ENCODE peak calls at places on chromosomes 4 and X, in nine cellular contexts. F is CD8-positive, alpha-beta T cell; J is osteocyte; A is GDM1; I is Caki2; S is uterus; X is glutamatergic neuron; K is stimulated activated naive CD4-positive, alpha-beta T cell; Q is T-helper 9 cell. Y is an unnamed sample.

GRCh38 chrX:78658851-78659744 is at the start of gene RTL3:
- DNase-seq in A (no peak), S (no peak), I (no peak), F (no peak), X (no peak), K (no peak), Q (no peak), J (no peak), Y (no peak)

GRCh38 chrX:56503941-56504673 is 59.3 kb upstream of the UBQLN2 start:
- DNase-seq in F (no peak), K (no peak), J (no peak), S (no peak), I (no peak), A (no peak), Q (no peak), X (no peak), Y (no peak)

GRCh38 chrX:70452143-70452733 is 7.6 kb downstream of the DLG3 start:
- DNase-seq in I (peak; percentile 46), A (no peak), F (peak; percentile 28), S (peak; percentile 57), Q (peak; percentile 42), J (no peak), K (no peak), X (peak; percentile 62), Y (peak; percentile 71)

GRCh38 chrX:12975999-12976558 is 1.2 kb downstream of the TMSB4X start:
- DNase-seq in F (no peak), K (no peak), I (peak; percentile 34), S (peak; percentile 48), Q (no peak), X (peak; percentile 49), J (no peak), A (peak; percentile 74), Y (peak; percentile 67)

GRCh38 chr4:78592104-78592783 is 40.7 kb downstream of the ANXA3 start:
- DNase-seq in I (no peak), K (no peak), X (no peak), A (no peak), F (no peak), J (no peak), S (no peak), Q (no peak), Y (no peak)

GRCh38 chr4:5965225-5965624 is 53.0 kb downstream of the C4orf50 start:
- DNase-seq in X (no peak), K (no peak), J (no peak), I (no peak), F (no peak), Q (no peak), A (no peak), S (no peak), Y (no peak)

GRCh38 chr4:88702780-88703179 is 5.2 kb upstream of the NAP1L5 start:
- DNase-seq in S (no peak), A (no peak), I (no peak), F (no peak), K (no peak), J (no peak), Q (no peak), X (no peak), Y (no peak)

GRCh38 chr4:53937918-53938317 is 126.5 kb downstream of the CHIC2 start:
- DNase-seq in A (no peak), Q (no peak), F (no peak), K (no peak), J (no peak), S (peak; percentile 43), I (no peak), X (no peak), Y (no peak)

GRCh38 chrX:21907250-21907649 is 33.3 kb upstream of the SMS start:
- DNase-seq in S (no peak), I (no peak), A (no peak), X (no peak), K (no peak), J (no peak), Q (no peak), F (no peak), Y (no peak)

GRCh38 chrX:138057883-138058282 is 492.0 kb downstream of the ZIC3 start:
- DNase-seq in X (no peak), K (no peak), A (no peak), Q (no peak), I (no peak), S (no peak), J (no peak), F (no peak), Y (no peak)

GRCh38 chr4:164337219-164337944 is 416.5 kb upstream of the SMIM31 start:
- DNase-seq in A (no peak), S (no peak), F (no peak), Q (no peak), X (no peak), I (no peak), K (no peak), J (no peak), Y (no peak)

GRCh38 chr4:31089815-31090214 is 369.6 kb downstream of the PCDH7 start:
- DNase-seq in X (no peak), Q (no peak), A (no peak), S (peak; percentile 15), K (no peak), I (peak; percentile 93), J (no peak), F (no peak), Y (no peak)

GRCh38 chr4:76802546-76803021 is 95.4 kb downstream of the SOWAHB start:
- DNase-seq in A (no peak), K (no peak), S (no peak), F (no peak), J (no peak), X (peak; percentile 26), Q (no peak), I (peak; percentile 79), Y (no peak)

GRCh38 chr4:102345795-102346100 is 466 bp upstream of the SLC39A8 start:
- DNase-seq in K (peak; percentile 27), F (no peak), I (no peak), S (peak; percentile 15), A (no peak), Q (no peak), J (no peak), X (no peak), Y (no peak)

GRCh38 chr4:182449960-182450359 is 206.8 kb downstream of the TENM3 start:
- DNase-seq in J (no peak), I (no peak), A (no peak), X (no peak), S (no peak), Q (no peak), F (no peak), K (no peak), Y (no peak)

GRCh38 chr4:40980318-40980883 is 230.6 kb downstream of the NSUN7 start:
- DNase-seq in X (no peak), I (no peak), K (no peak), Q (no peak), A (no peak), J (no peak), S (no peak), F (no peak), Y (no peak)

GRCh38 chrX:11423362-11423818 is 130.2 kb downstream of the AMELX start:
- DNase-seq in X (no peak), K (no peak), I (no peak), F (no peak), Q (no peak), S (no peak), J (no peak), A (peak; percentile 17), Y (no peak)

GRCh38 chrX:18833071-18833731 is 125.8 kb downstream of the PPEF1 start:
- DNase-seq in F (no peak), A (no peak), J (no peak), X (no peak), I (no peak), S (peak; percentile 34), K (no peak), Q (no peak), Y (peak; percentile 60)

GRCh38 chr4:70505152-70505748 is 13.1 kb upstream of the AMTN start:
- DNase-seq in I (peak; percentile 42), J (no peak), K (no peak), S (no peak), X (peak; percentile 84), F (peak; percentile 2), Q (peak; percentile 32), A (no peak), Y (peak; percentile 67)

GRCh38 chrX:19560611-19561010 is 45.3 kb upstream of the MAP3K15 start:
- DNase-seq in K (no peak), J (peak; percentile 53), F (no peak), S (no peak), X (no peak), I (no peak), A (no peak), Q (no peak), Y (no peak)

GRCh38 chrX:45515262-45516215 is 314.9 kb upstream of the DIPK2B start:
- DNase-seq in S (peak; percentile 87), F (no peak), X (peak; percentile 18), Q (peak; percentile 8), I (peak; percentile 80), J (no peak), A (peak; percentile 51), K (no peak), Y (peak; percentile 58)

GRCh38 chr4:77264826-77265225 is 107.8 kb downstream of the CCNG2 start:
- DNase-seq in K (no peak), S (no peak), Q (no peak), I (no peak), A (no peak), J (no peak), X (no peak), F (no peak), Y (no peak)

GRCh38 chr4:3765271-3766206 is 646 bp upstream of the ADRA2C start:
- DNase-seq in A (no peak), K (no peak), F (no peak), X (peak; percentile 65), I (peak; percentile 65), S (peak; percentile 67), Q (no peak), J (no peak), Y (no peak)

GRCh38 chrX:106404512-106404911 is 207.3 kb upstream of the RADX start:
- DNase-seq in X (no peak), K (no peak), Q (no peak), I (no peak), S (no peak), A (no peak), F (no peak), J (no peak), Y (no peak)

GRCh38 chr4:170134821-170135220 is 45.1 kb upstream of the AADAT start:
- DNase-seq in A (no peak), X (no peak), I (no peak), F (no peak), J (no peak), S (no peak), Q (no peak), K (no peak), Y (no peak)

GRCh38 chrX:103329991-103330390 is at the start of gene TCEAL7:
- DNase-seq in K (no peak), Q (no peak), J (no peak), S (peak; percentile 75), I (no peak), X (peak; percentile 44), A (no peak), F (no peak), Y (peak; percentile 62)

GRCh38 chr4:18593297-18594002 is 571.9 kb upstream of the LCORL start:
- DNase-seq in F (peak; percentile 4), S (peak; percentile 43), I (peak; percentile 50), X (peak; percentile 43), K (peak; percentile 20), A (peak; percentile 28), Q (peak; percentile 17), J (no peak), Y (peak; percentile 72)

Y was measured in sciatic nerve.